ENCODE peak calls at places on chromosomes 16 and 17, in six cellular contexts. One of them, this sample, is unnamed.

GRCh38 chr16:59690216-59690615 is 956.1 kb upstream of the GOT2 start:
- DNase-seq in fibroblast of pulmonary artery: no peak
- DNase-seq in memory B cell: no peak
- DNase-seq in midbrain: no peak
- DNase-seq in T-helper 2 cell: no peak
- DNase-seq in cardiac fibroblast: no peak
- DNase-seq in this sample: no peak

GRCh38 chr17:6506679-6507231 is 49.6 kb downstream of the PITPNM3 start:
- DNase-seq in fibroblast of pulmonary artery: peak
- DNase-seq in memory B cell: no peak
- DNase-seq in midbrain: no peak
- DNase-seq in T-helper 2 cell: no peak
- DNase-seq in cardiac fibroblast: peak
- DNase-seq in this sample: peak

GRCh38 chr16:58462089-58462488 is 37.9 kb upstream of the NDRG4 start:
- DNase-seq in fibroblast of pulmonary artery: no peak
- DNase-seq in memory B cell: no peak
- DNase-seq in midbrain: no peak
- DNase-seq in T-helper 2 cell: no peak
- DNase-seq in cardiac fibroblast: no peak
- DNase-seq in this sample: no peak

GRCh38 chr17:51046527-51047384 is 73.9 kb downstream of the SPAG9 start:
- DNase-seq in fibroblast of pulmonary artery: peak
- DNase-seq in memory B cell: no peak
- DNase-seq in midbrain: peak
- DNase-seq in T-helper 2 cell: no peak
- DNase-seq in cardiac fibroblast: peak
- DNase-seq in this sample: peak

GRCh38 chr16:4800290-4801041 is 2.0 kb downstream of the ROGDI start:
- DNase-seq in fibroblast of pulmonary artery: no peak
- DNase-seq in memory B cell: no peak
- DNase-seq in midbrain: peak
- DNase-seq in T-helper 2 cell: no peak
- DNase-seq in cardiac fibroblast: no peak
- DNase-seq in this sample: no peak

GRCh38 chr16:69057400-69058378 is 47.8 kb upstream of the HAS3 start:
- DNase-seq in fibroblast of pulmonary artery: peak
- DNase-seq in memory B cell: no peak
- DNase-seq in midbrain: no peak
- DNase-seq in T-helper 2 cell: no peak
- DNase-seq in cardiac fibroblast: peak
- DNase-seq in this sample: no peak

GRCh38 chr16:86739178-86739577 is 160.8 kb downstream of the FOXL1 start:
- DNase-seq in fibroblast of pulmonary artery: no peak
- DNase-seq in memory B cell: no peak
- DNase-seq in midbrain: no peak
- DNase-seq in T-helper 2 cell: no peak
- DNase-seq in cardiac fibroblast: no peak
- DNase-seq in this sample: no peak

GRCh38 chr17:67672592-67672991 is 45.1 kb upstream of the NOL11 start:
- DNase-seq in fibroblast of pulmonary artery: no peak
- DNase-seq in memory B cell: no peak
- DNase-seq in midbrain: no peak
- DNase-seq in T-helper 2 cell: no peak
- DNase-seq in cardiac fibroblast: no peak
- DNase-seq in this sample: no peak

GRCh38 chr17:50169121-50169764 is 3.4 kb downstream of the SGCA start:
- DNase-seq in fibroblast of pulmonary artery: peak
- DNase-seq in memory B cell: peak
- DNase-seq in midbrain: peak
- DNase-seq in T-helper 2 cell: no peak
- DNase-seq in cardiac fibroblast: peak
- DNase-seq in this sample: no peak

GRCh38 chr17:4946312-4946976 is 1.9 kb downstream of the PFN1 start:
- DNase-seq in fibroblast of pulmonary artery: no peak
- DNase-seq in memory B cell: no peak
- DNase-seq in midbrain: no peak
- DNase-seq in T-helper 2 cell: no peak
- DNase-seq in cardiac fibroblast: no peak
- DNase-seq in this sample: no peak

GRCh38 chr17:80034977-80035686 is 540 bp downstream of the TBC1D16 start:
- DNase-seq in fibroblast of pulmonary artery: peak
- DNase-seq in memory B cell: peak
- DNase-seq in midbrain: no peak
- DNase-seq in T-helper 2 cell: peak
- DNase-seq in cardiac fibroblast: peak
- DNase-seq in this sample: no peak

GRCh38 chr17:21127508-21128077 is 829 bp downstream of the DHRS7B start:
- DNase-seq in fibroblast of pulmonary artery: no peak
- DNase-seq in memory B cell: no peak
- DNase-seq in midbrain: peak
- DNase-seq in T-helper 2 cell: no peak
- DNase-seq in cardiac fibroblast: peak
- DNase-seq in this sample: no peak

GRCh38 chr16:86575754-86576557 is 2.4 kb upstream of the FOXL1 start:
- DNase-seq in fibroblast of pulmonary artery: peak
- DNase-seq in memory B cell: no peak
- DNase-seq in midbrain: no peak
- DNase-seq in T-helper 2 cell: no peak
- DNase-seq in cardiac fibroblast: peak
- DNase-seq in this sample: peak

GRCh38 chr16:85946680-85947510 is 47.9 kb downstream of the IRF8 start:
- DNase-seq in fibroblast of pulmonary artery: no peak
- DNase-seq in memory B cell: no peak
- DNase-seq in midbrain: no peak
- DNase-seq in T-helper 2 cell: no peak
- DNase-seq in cardiac fibroblast: no peak
- DNase-seq in this sample: no peak

GRCh38 chr16:85042126-85042525 is 14.5 kb downstream of the KIAA0513 start:
- DNase-seq in fibroblast of pulmonary artery: no peak
- DNase-seq in memory B cell: no peak
- DNase-seq in midbrain: no peak
- DNase-seq in T-helper 2 cell: no peak
- DNase-seq in cardiac fibroblast: no peak
- DNase-seq in this sample: no peak

GRCh38 chr17:76948726-76949342 is 80.6 kb downstream of the MGAT5B start:
- DNase-seq in fibroblast of pulmonary artery: no peak
- DNase-seq in memory B cell: no peak
- DNase-seq in midbrain: peak
- DNase-seq in T-helper 2 cell: no peak
- DNase-seq in cardiac fibroblast: no peak
- DNase-seq in this sample: no peak

GRCh38 chr16:46789499-46790414 is 41.2 kb downstream of the C16orf87 start:
- DNase-seq in fibroblast of pulmonary artery: peak
- DNase-seq in memory B cell: peak
- DNase-seq in midbrain: peak
- DNase-seq in T-helper 2 cell: peak
- DNase-seq in cardiac fibroblast: peak
- DNase-seq in this sample: peak

GRCh38 chr17:40283662-40284061 is 4.0 kb upstream of the CDC6 start:
- DNase-seq in fibroblast of pulmonary artery: peak
- DNase-seq in memory B cell: no peak
- DNase-seq in midbrain: no peak
- DNase-seq in T-helper 2 cell: no peak
- DNase-seq in cardiac fibroblast: peak
- DNase-seq in this sample: no peak

GRCh38 chr17:75693500-75694481 is 26.7 kb downstream of the SAP30BP start:
- DNase-seq in fibroblast of pulmonary artery: peak
- DNase-seq in memory B cell: no peak
- DNase-seq in midbrain: peak
- DNase-seq in T-helper 2 cell: no peak
- DNase-seq in cardiac fibroblast: peak
- DNase-seq in this sample: peak

GRCh38 chr16:68844211-68844564 is 857 bp downstream of the TANGO6 start:
- DNase-seq in fibroblast of pulmonary artery: no peak
- DNase-seq in memory B cell: no peak
- DNase-seq in midbrain: no peak
- DNase-seq in T-helper 2 cell: no peak
- DNase-seq in cardiac fibroblast: no peak
- DNase-seq in this sample: no peak

GRCh38 chr17:28575126-28575795 is 1.4 kb downstream of the ALDOC start:
- DNase-seq in fibroblast of pulmonary artery: no peak
- DNase-seq in memory B cell: no peak
- DNase-seq in midbrain: peak
- DNase-seq in T-helper 2 cell: no peak
- DNase-seq in cardiac fibroblast: no peak
- DNase-seq in this sample: no peak

GRCh38 chr17:79789943-79790804 is 6.7 kb downstream of the CBX8 start:
- DNase-seq in fibroblast of pulmonary artery: no peak
- DNase-seq in memory B cell: no peak
- DNase-seq in midbrain: peak
- DNase-seq in T-helper 2 cell: no peak
- DNase-seq in cardiac fibroblast: no peak
- DNase-seq in this sample: no peak

GRCh38 chr17:80855968-80856862 is 135.4 kb upstream of the CHMP6 start:
- DNase-seq in fibroblast of pulmonary artery: peak
- DNase-seq in memory B cell: no peak
- DNase-seq in midbrain: no peak
- DNase-seq in T-helper 2 cell: no peak
- DNase-seq in cardiac fibroblast: peak
- DNase-seq in this sample: peak

GRCh38 chr16:31711344-31711845 is 162.2 kb upstream of the ZNF267 start:
- DNase-seq in fibroblast of pulmonary artery: no peak
- DNase-seq in memory B cell: no peak
- DNase-seq in midbrain: no peak
- DNase-seq in T-helper 2 cell: no peak
- DNase-seq in cardiac fibroblast: no peak
- DNase-seq in this sample: no peak

GRCh38 chr17:74949455-74950115 is 13.9 kb downstream of the OTOP3 start:
- DNase-seq in fibroblast of pulmonary artery: no peak
- DNase-seq in memory B cell: no peak
- DNase-seq in midbrain: no peak
- DNase-seq in T-helper 2 cell: no peak
- DNase-seq in cardiac fibroblast: no peak
- DNase-seq in this sample: no peak

GRCh38 chr17:39404542-39405378 is 3.3 kb upstream of the FBXL20 start:
- DNase-seq in fibroblast of pulmonary artery: peak
- DNase-seq in memory B cell: no peak
- DNase-seq in midbrain: no peak
- DNase-seq in T-helper 2 cell: no peak
- DNase-seq in cardiac fibroblast: peak
- DNase-seq in this sample: no peak

GRCh38 chr16:27639588-27640276 is 89.8 kb downstream of the KATNIP start:
- DNase-seq in fibroblast of pulmonary artery: peak
- DNase-seq in memory B cell: no peak
- DNase-seq in midbrain: peak
- DNase-seq in T-helper 2 cell: no peak
- DNase-seq in cardiac fibroblast: peak
- DNase-seq in this sample: no peak

GRCh38 chr16:54099627-54100026 is 187.0 kb downstream of the IRX3 start:
- DNase-seq in fibroblast of pulmonary artery: no peak
- DNase-seq in memory B cell: no peak
- DNase-seq in midbrain: no peak
- DNase-seq in T-helper 2 cell: no peak
- DNase-seq in cardiac fibroblast: no peak
- DNase-seq in this sample: no peak

GRCh38 chr17:82901356-82901755 is 61.5 kb upstream of the ZNF750 start:
- DNase-seq in fibroblast of pulmonary artery: no peak
- DNase-seq in memory B cell: no peak
- DNase-seq in midbrain: no peak
- DNase-seq in T-helper 2 cell: no peak
- DNase-seq in cardiac fibroblast: no peak
- DNase-seq in this sample: no peak

GRCh38 chr17:45342871-45343526 is 26.2 kb upstream of the MAP3K14 start:
- DNase-seq in fibroblast of pulmonary artery: no peak
- DNase-seq in memory B cell: no peak
- DNase-seq in midbrain: no peak
- DNase-seq in T-helper 2 cell: no peak
- DNase-seq in cardiac fibroblast: no peak
- DNase-seq in this sample: peak

GRCh38 chr17:61689610-61690180 is 98.7 kb upstream of the NACA2 start:
- DNase-seq in fibroblast of pulmonary artery: peak
- DNase-seq in memory B cell: no peak
- DNase-seq in midbrain: no peak
- DNase-seq in T-helper 2 cell: no peak
- DNase-seq in cardiac fibroblast: peak
- DNase-seq in this sample: no peak

GRCh38 chr17:59151591-59151990 is 3.4 kb downstream of the SKA2 start:
- DNase-seq in fibroblast of pulmonary artery: peak
- DNase-seq in memory B cell: no peak
- DNase-seq in midbrain: no peak
- DNase-seq in T-helper 2 cell: no peak
- DNase-seq in cardiac fibroblast: peak
- DNase-seq in this sample: no peak

GRCh38 chr16:48292452-48292851 is 45.1 kb upstream of the ABCC11 start:
- DNase-seq in fibroblast of pulmonary artery: no peak
- DNase-seq in memory B cell: no peak
- DNase-seq in midbrain: no peak
- DNase-seq in T-helper 2 cell: no peak
- DNase-seq in cardiac fibroblast: no peak
- DNase-seq in this sample: no peak

GRCh38 chr16:56869513-56870270 is 4.7 kb downstream of the SLC12A3 start:
- DNase-seq in fibroblast of pulmonary artery: peak
- DNase-seq in memory B cell: peak
- DNase-seq in midbrain: no peak
- DNase-seq in T-helper 2 cell: no peak
- DNase-seq in cardiac fibroblast: peak
- DNase-seq in this sample: no peak

GRCh38 chr17:65228734-65229390 is 91.7 kb downstream of the RGS9 start:
- DNase-seq in fibroblast of pulmonary artery: peak
- DNase-seq in memory B cell: no peak
- DNase-seq in midbrain: no peak
- DNase-seq in T-helper 2 cell: no peak
- DNase-seq in cardiac fibroblast: peak
- DNase-seq in this sample: no peak

GRCh38 chr16:26762596-26762995 is 304.1 kb upstream of the C16orf82 start:
- DNase-seq in fibroblast of pulmonary artery: no peak
- DNase-seq in memory B cell: no peak
- DNase-seq in midbrain: no peak
- DNase-seq in T-helper 2 cell: no peak
- DNase-seq in cardiac fibroblast: no peak
- DNase-seq in this sample: no peak

This sample was measured in lower leg skin.